ENCODE peak calls at places on chromosomes 7 and 10, in nine cellular contexts. One of them, this sample, is unnamed.

GRCh38 chr10:82683989-82684388 is 809.0 kb downstream of the NRG3 start:
- DNase-seq in NCI-H774: no peak
- DNase-seq in lower leg skin: no peak
- DNase-seq in esophagus muscularis mucosa: no peak
- DNase-seq in NCI-H446: no peak
- DNase-seq in mucosa of descending colon: no peak
- DNase-seq in stimulated activated CD8-positive, alpha-beta memory T cell treated with anti-CD3 and anti-CD28 coated beads, Interleukin-4, amount 100 ng/mL, for 4 hours: no peak
- DNase-seq in activated CD8-positive, alpha-beta memory T cell treated with anti-CD3 and anti-CD28 coated beads for 1 hour: no peak
- DNase-seq in body of pancreas: no peak
- DNase-seq in this sample: no peak

GRCh38 chr7:140061607-140061930 is 1.2 kb downstream of the PARP12 start:
- DNase-seq in NCI-H774: no peak
- DNase-seq in lower leg skin: no peak
- DNase-seq in esophagus muscularis mucosa: no peak
- DNase-seq in NCI-H446: no peak
- DNase-seq in mucosa of descending colon: no peak
- DNase-seq in stimulated activated CD8-positive, alpha-beta memory T cell treated with anti-CD3 and anti-CD28 coated beads, Interleukin-4, amount 100 ng/mL, for 4 hours: no peak
- DNase-seq in activated CD8-positive, alpha-beta memory T cell treated with anti-CD3 and anti-CD28 coated beads for 1 hour: no peak
- DNase-seq in body of pancreas: no peak
- DNase-seq in this sample: no peak

GRCh38 chr7:28378574-28379149 is 33.7 kb upstream of the CREB5 start:
- DNase-seq in NCI-H774: no peak
- DNase-seq in lower leg skin: no peak
- DNase-seq in esophagus muscularis mucosa: peak
- DNase-seq in NCI-H446: no peak
- DNase-seq in mucosa of descending colon: no peak
- DNase-seq in stimulated activated CD8-positive, alpha-beta memory T cell treated with anti-CD3 and anti-CD28 coated beads, Interleukin-4, amount 100 ng/mL, for 4 hours: no peak
- DNase-seq in activated CD8-positive, alpha-beta memory T cell treated with anti-CD3 and anti-CD28 coated beads for 1 hour: no peak
- DNase-seq in body of pancreas: no peak
- DNase-seq in this sample: no peak

GRCh38 chr7:3138992-3139391 is 95.3 kb upstream of the CARD11 start:
- DNase-seq in NCI-H774: no peak
- DNase-seq in lower leg skin: no peak
- DNase-seq in esophagus muscularis mucosa: no peak
- DNase-seq in NCI-H446: no peak
- DNase-seq in mucosa of descending colon: no peak
- DNase-seq in stimulated activated CD8-positive, alpha-beta memory T cell treated with anti-CD3 and anti-CD28 coated beads, Interleukin-4, amount 100 ng/mL, for 4 hours: no peak
- DNase-seq in activated CD8-positive, alpha-beta memory T cell treated with anti-CD3 and anti-CD28 coated beads for 1 hour: no peak
- DNase-seq in body of pancreas: peak
- DNase-seq in this sample: no peak

GRCh38 chr10:68327889-68328786 is 3.7 kb upstream of the HNRNPH3 start:
- DNase-seq in NCI-H774: peak
- DNase-seq in lower leg skin: peak
- DNase-seq in esophagus muscularis mucosa: no peak
- DNase-seq in NCI-H446: peak
- DNase-seq in mucosa of descending colon: no peak
- DNase-seq in stimulated activated CD8-positive, alpha-beta memory T cell treated with anti-CD3 and anti-CD28 coated beads, Interleukin-4, amount 100 ng/mL, for 4 hours: no peak
- DNase-seq in activated CD8-positive, alpha-beta memory T cell treated with anti-CD3 and anti-CD28 coated beads for 1 hour: no peak
- DNase-seq in body of pancreas: peak
- DNase-seq in this sample: no peak

GRCh38 chr10:7826971-7827370 is 8.7 kb downstream of the TAF3 start:
- DNase-seq in NCI-H774: no peak
- DNase-seq in lower leg skin: no peak
- DNase-seq in esophagus muscularis mucosa: peak
- DNase-seq in NCI-H446: no peak
- DNase-seq in mucosa of descending colon: no peak
- DNase-seq in stimulated activated CD8-positive, alpha-beta memory T cell treated with anti-CD3 and anti-CD28 coated beads, Interleukin-4, amount 100 ng/mL, for 4 hours: no peak
- DNase-seq in activated CD8-positive, alpha-beta memory T cell treated with anti-CD3 and anti-CD28 coated beads for 1 hour: no peak
- DNase-seq in body of pancreas: peak
- DNase-seq in this sample: no peak

GRCh38 chr7:120992272-120993010 is 3.9 kb downstream of the CPED1 start:
- DNase-seq in NCI-H774: no peak
- DNase-seq in lower leg skin: no peak
- DNase-seq in esophagus muscularis mucosa: no peak
- DNase-seq in NCI-H446: no peak
- DNase-seq in mucosa of descending colon: no peak
- DNase-seq in stimulated activated CD8-positive, alpha-beta memory T cell treated with anti-CD3 and anti-CD28 coated beads, Interleukin-4, amount 100 ng/mL, for 4 hours: no peak
- DNase-seq in activated CD8-positive, alpha-beta memory T cell treated with anti-CD3 and anti-CD28 coated beads for 1 hour: no peak
- DNase-seq in body of pancreas: no peak
- DNase-seq in this sample: no peak

GRCh38 chr10:18607503-18607902 is 43.9 kb downstream of the NSUN6 start:
- DNase-seq in NCI-H774: no peak
- DNase-seq in lower leg skin: peak
- DNase-seq in esophagus muscularis mucosa: no peak
- DNase-seq in NCI-H446: peak
- DNase-seq in mucosa of descending colon: no peak
- DNase-seq in stimulated activated CD8-positive, alpha-beta memory T cell treated with anti-CD3 and anti-CD28 coated beads, Interleukin-4, amount 100 ng/mL, for 4 hours: no peak
- DNase-seq in activated CD8-positive, alpha-beta memory T cell treated with anti-CD3 and anti-CD28 coated beads for 1 hour: no peak
- DNase-seq in body of pancreas: peak
- DNase-seq in this sample: peak

GRCh38 chr7:92835851-92836488 is 403 bp downstream of the CDK6 start:
- DNase-seq in NCI-H774: no peak
- DNase-seq in lower leg skin: no peak
- DNase-seq in esophagus muscularis mucosa: no peak
- DNase-seq in NCI-H446: no peak
- DNase-seq in mucosa of descending colon: peak
- DNase-seq in stimulated activated CD8-positive, alpha-beta memory T cell treated with anti-CD3 and anti-CD28 coated beads, Interleukin-4, amount 100 ng/mL, for 4 hours: peak
- DNase-seq in activated CD8-positive, alpha-beta memory T cell treated with anti-CD3 and anti-CD28 coated beads for 1 hour: peak
- DNase-seq in body of pancreas: peak
- DNase-seq in this sample: peak

GRCh38 chr7:49718755-49719154 is 54.7 kb upstream of the VWC2 start:
- DNase-seq in NCI-H774: no peak
- DNase-seq in lower leg skin: no peak
- DNase-seq in esophagus muscularis mucosa: no peak
- DNase-seq in NCI-H446: no peak
- DNase-seq in mucosa of descending colon: no peak
- DNase-seq in stimulated activated CD8-positive, alpha-beta memory T cell treated with anti-CD3 and anti-CD28 coated beads, Interleukin-4, amount 100 ng/mL, for 4 hours: no peak
- DNase-seq in activated CD8-positive, alpha-beta memory T cell treated with anti-CD3 and anti-CD28 coated beads for 1 hour: no peak
- DNase-seq in body of pancreas: no peak
- DNase-seq in this sample: no peak

GRCh38 chr7:44634839-44635591 is 28.6 kb downstream of the OGDH start:
- DNase-seq in NCI-H774: no peak
- DNase-seq in lower leg skin: no peak
- DNase-seq in esophagus muscularis mucosa: no peak
- DNase-seq in NCI-H446: no peak
- DNase-seq in mucosa of descending colon: peak
- DNase-seq in stimulated activated CD8-positive, alpha-beta memory T cell treated with anti-CD3 and anti-CD28 coated beads, Interleukin-4, amount 100 ng/mL, for 4 hours: no peak
- DNase-seq in activated CD8-positive, alpha-beta memory T cell treated with anti-CD3 and anti-CD28 coated beads for 1 hour: no peak
- DNase-seq in body of pancreas: no peak
- DNase-seq in this sample: no peak

GRCh38 chr7:13126347-13126746 is 438.9 kb downstream of the ARL4A start:
- DNase-seq in NCI-H774: no peak
- DNase-seq in lower leg skin: no peak
- DNase-seq in esophagus muscularis mucosa: no peak
- DNase-seq in NCI-H446: no peak
- DNase-seq in mucosa of descending colon: no peak
- DNase-seq in stimulated activated CD8-positive, alpha-beta memory T cell treated with anti-CD3 and anti-CD28 coated beads, Interleukin-4, amount 100 ng/mL, for 4 hours: no peak
- DNase-seq in activated CD8-positive, alpha-beta memory T cell treated with anti-CD3 and anti-CD28 coated beads for 1 hour: no peak
- DNase-seq in body of pancreas: no peak
- DNase-seq in this sample: no peak

GRCh38 chr7:100830396-100830795 is 3.1 kb upstream of the EPHB4 start:
- DNase-seq in NCI-H774: no peak
- DNase-seq in lower leg skin: no peak
- DNase-seq in esophagus muscularis mucosa: no peak
- DNase-seq in NCI-H446: no peak
- DNase-seq in mucosa of descending colon: no peak
- DNase-seq in stimulated activated CD8-positive, alpha-beta memory T cell treated with anti-CD3 and anti-CD28 coated beads, Interleukin-4, amount 100 ng/mL, for 4 hours: no peak
- DNase-seq in activated CD8-positive, alpha-beta memory T cell treated with anti-CD3 and anti-CD28 coated beads for 1 hour: no peak
- DNase-seq in body of pancreas: no peak
- DNase-seq in this sample: no peak

GRCh38 chr7:110877086-110877485 is 213.8 kb upstream of the LRRN3 start:
- DNase-seq in NCI-H774: no peak
- DNase-seq in lower leg skin: no peak
- DNase-seq in esophagus muscularis mucosa: no peak
- DNase-seq in NCI-H446: peak
- DNase-seq in mucosa of descending colon: no peak
- DNase-seq in stimulated activated CD8-positive, alpha-beta memory T cell treated with anti-CD3 and anti-CD28 coated beads, Interleukin-4, amount 100 ng/mL, for 4 hours: no peak
- DNase-seq in activated CD8-positive, alpha-beta memory T cell treated with anti-CD3 and anti-CD28 coated beads for 1 hour: no peak
- DNase-seq in body of pancreas: peak
- DNase-seq in this sample: no peak

GRCh38 chr7:153530441-153530840 is 521.8 kb upstream of the DPP6 start:
- DNase-seq in NCI-H774: no peak
- DNase-seq in lower leg skin: no peak
- DNase-seq in esophagus muscularis mucosa: peak
- DNase-seq in NCI-H446: no peak
- DNase-seq in mucosa of descending colon: no peak
- DNase-seq in stimulated activated CD8-positive, alpha-beta memory T cell treated with anti-CD3 and anti-CD28 coated beads, Interleukin-4, amount 100 ng/mL, for 4 hours: no peak
- DNase-seq in activated CD8-positive, alpha-beta memory T cell treated with anti-CD3 and anti-CD28 coated beads for 1 hour: no peak
- DNase-seq in body of pancreas: no peak
- DNase-seq in this sample: no peak

GRCh38 chr7:149872419-149873073 is 1.2 kb upstream of the ATP6V0E2 start:
- DNase-seq in NCI-H774: peak
- DNase-seq in lower leg skin: peak
- DNase-seq in esophagus muscularis mucosa: peak
- DNase-seq in NCI-H446: peak
- DNase-seq in mucosa of descending colon: peak
- DNase-seq in stimulated activated CD8-positive, alpha-beta memory T cell treated with anti-CD3 and anti-CD28 coated beads, Interleukin-4, amount 100 ng/mL, for 4 hours: no peak
- DNase-seq in activated CD8-positive, alpha-beta memory T cell treated with anti-CD3 and anti-CD28 coated beads for 1 hour: no peak
- DNase-seq in body of pancreas: peak
- DNase-seq in this sample: peak

GRCh38 chr7:69603937-69604494 is 5.7 kb downstream of the AUTS2 start:
- DNase-seq in NCI-H774: no peak
- DNase-seq in lower leg skin: no peak
- DNase-seq in esophagus muscularis mucosa: no peak
- DNase-seq in NCI-H446: no peak
- DNase-seq in mucosa of descending colon: no peak
- DNase-seq in stimulated activated CD8-positive, alpha-beta memory T cell treated with anti-CD3 and anti-CD28 coated beads, Interleukin-4, amount 100 ng/mL, for 4 hours: no peak
- DNase-seq in activated CD8-positive, alpha-beta memory T cell treated with anti-CD3 and anti-CD28 coated beads for 1 hour: no peak
- DNase-seq in body of pancreas: no peak
- DNase-seq in this sample: no peak

GRCh38 chr7:126524967-126525366 is 727.8 kb downstream of the GRM8 start:
- DNase-seq in NCI-H774: no peak
- DNase-seq in lower leg skin: no peak
- DNase-seq in esophagus muscularis mucosa: no peak
- DNase-seq in NCI-H446: no peak
- DNase-seq in mucosa of descending colon: no peak
- DNase-seq in stimulated activated CD8-positive, alpha-beta memory T cell treated with anti-CD3 and anti-CD28 coated beads, Interleukin-4, amount 100 ng/mL, for 4 hours: no peak
- DNase-seq in activated CD8-positive, alpha-beta memory T cell treated with anti-CD3 and anti-CD28 coated beads for 1 hour: no peak
- DNase-seq in body of pancreas: no peak
- DNase-seq in this sample: no peak

GRCh38 chr10:78438094-78438906 is 404.6 kb downstream of the RPS24 start:
- DNase-seq in NCI-H774: no peak
- DNase-seq in lower leg skin: no peak
- DNase-seq in esophagus muscularis mucosa: no peak
- DNase-seq in NCI-H446: no peak
- DNase-seq in mucosa of descending colon: no peak
- DNase-seq in stimulated activated CD8-positive, alpha-beta memory T cell treated with anti-CD3 and anti-CD28 coated beads, Interleukin-4, amount 100 ng/mL, for 4 hours: no peak
- DNase-seq in activated CD8-positive, alpha-beta memory T cell treated with anti-CD3 and anti-CD28 coated beads for 1 hour: no peak
- DNase-seq in body of pancreas: no peak
- DNase-seq in this sample: no peak

GRCh38 chr10:123017421-123018165 is 8.8 kb downstream of the ACADSB start:
- DNase-seq in NCI-H774: no peak
- DNase-seq in lower leg skin: peak
- DNase-seq in esophagus muscularis mucosa: no peak
- DNase-seq in NCI-H446: no peak
- DNase-seq in mucosa of descending colon: no peak
- DNase-seq in stimulated activated CD8-positive, alpha-beta memory T cell treated with anti-CD3 and anti-CD28 coated beads, Interleukin-4, amount 100 ng/mL, for 4 hours: no peak
- DNase-seq in activated CD8-positive, alpha-beta memory T cell treated with anti-CD3 and anti-CD28 coated beads for 1 hour: no peak
- DNase-seq in body of pancreas: no peak
- DNase-seq in this sample: no peak

GRCh38 chr10:10914129-10914528 is 103.5 kb upstream of the CELF2 start:
- DNase-seq in NCI-H774: no peak
- DNase-seq in lower leg skin: no peak
- DNase-seq in esophagus muscularis mucosa: no peak
- DNase-seq in NCI-H446: no peak
- DNase-seq in mucosa of descending colon: no peak
- DNase-seq in stimulated activated CD8-positive, alpha-beta memory T cell treated with anti-CD3 and anti-CD28 coated beads, Interleukin-4, amount 100 ng/mL, for 4 hours: no peak
- DNase-seq in activated CD8-positive, alpha-beta memory T cell treated with anti-CD3 and anti-CD28 coated beads for 1 hour: no peak
- DNase-seq in body of pancreas: no peak
- DNase-seq in this sample: no peak

GRCh38 chr7:157501576-157501975 is 164.8 kb downstream of the DNAJB6 start:
- DNase-seq in NCI-H774: no peak
- DNase-seq in lower leg skin: no peak
- DNase-seq in esophagus muscularis mucosa: no peak
- DNase-seq in NCI-H446: no peak
- DNase-seq in mucosa of descending colon: no peak
- DNase-seq in stimulated activated CD8-positive, alpha-beta memory T cell treated with anti-CD3 and anti-CD28 coated beads, Interleukin-4, amount 100 ng/mL, for 4 hours: no peak
- DNase-seq in activated CD8-positive, alpha-beta memory T cell treated with anti-CD3 and anti-CD28 coated beads for 1 hour: no peak
- DNase-seq in body of pancreas: no peak
- DNase-seq in this sample: no peak

GRCh38 chr7:131753620-131754222 is 197.3 kb upstream of the PODXL start:
- DNase-seq in NCI-H774: no peak
- DNase-seq in lower leg skin: no peak
- DNase-seq in esophagus muscularis mucosa: no peak
- DNase-seq in NCI-H446: no peak
- DNase-seq in mucosa of descending colon: no peak
- DNase-seq in stimulated activated CD8-positive, alpha-beta memory T cell treated with anti-CD3 and anti-CD28 coated beads, Interleukin-4, amount 100 ng/mL, for 4 hours: no peak
- DNase-seq in activated CD8-positive, alpha-beta memory T cell treated with anti-CD3 and anti-CD28 coated beads for 1 hour: no peak
- DNase-seq in body of pancreas: no peak
- DNase-seq in this sample: peak

GRCh38 chr7:34061175-34061574 is 155.8 kb downstream of the BMPER start:
- DNase-seq in NCI-H774: no peak
- DNase-seq in lower leg skin: no peak
- DNase-seq in esophagus muscularis mucosa: no peak
- DNase-seq in NCI-H446: no peak
- DNase-seq in mucosa of descending colon: no peak
- DNase-seq in stimulated activated CD8-positive, alpha-beta memory T cell treated with anti-CD3 and anti-CD28 coated beads, Interleukin-4, amount 100 ng/mL, for 4 hours: no peak
- DNase-seq in activated CD8-positive, alpha-beta memory T cell treated with anti-CD3 and anti-CD28 coated beads for 1 hour: no peak
- DNase-seq in body of pancreas: no peak
- DNase-seq in this sample: no peak

GRCh38 chr10:68135362-68135761 is 26.1 kb downstream of the MYPN start:
- DNase-seq in NCI-H774: no peak
- DNase-seq in lower leg skin: no peak
- DNase-seq in esophagus muscularis mucosa: no peak
- DNase-seq in NCI-H446: no peak
- DNase-seq in mucosa of descending colon: no peak
- DNase-seq in stimulated activated CD8-positive, alpha-beta memory T cell treated with anti-CD3 and anti-CD28 coated beads, Interleukin-4, amount 100 ng/mL, for 4 hours: no peak
- DNase-seq in activated CD8-positive, alpha-beta memory T cell treated with anti-CD3 and anti-CD28 coated beads for 1 hour: no peak
- DNase-seq in body of pancreas: no peak
- DNase-seq in this sample: no peak

GRCh38 chr10:103493911-103494877 is 689 bp downstream of the NEURL1 start:
- DNase-seq in NCI-H774: no peak
- DNase-seq in lower leg skin: no peak
- DNase-seq in esophagus muscularis mucosa: no peak
- DNase-seq in NCI-H446: no peak
- DNase-seq in mucosa of descending colon: no peak
- DNase-seq in stimulated activated CD8-positive, alpha-beta memory T cell treated with anti-CD3 and anti-CD28 coated beads, Interleukin-4, amount 100 ng/mL, for 4 hours: no peak
- DNase-seq in activated CD8-positive, alpha-beta memory T cell treated with anti-CD3 and anti-CD28 coated beads for 1 hour: peak
- DNase-seq in body of pancreas: peak
- DNase-seq in this sample: no peak

GRCh38 chr7:99562832-99563231 is 4.4 kb downstream of the ZNF655 start:
- DNase-seq in NCI-H774: no peak
- DNase-seq in lower leg skin: peak
- DNase-seq in esophagus muscularis mucosa: no peak
- DNase-seq in NCI-H446: no peak
- DNase-seq in mucosa of descending colon: no peak
- DNase-seq in stimulated activated CD8-positive, alpha-beta memory T cell treated with anti-CD3 and anti-CD28 coated beads, Interleukin-4, amount 100 ng/mL, for 4 hours: no peak
- DNase-seq in activated CD8-positive, alpha-beta memory T cell treated with anti-CD3 and anti-CD28 coated beads for 1 hour: no peak
- DNase-seq in body of pancreas: no peak
- DNase-seq in this sample: peak

GRCh38 chr7:74454059-74454947 is 597 bp downstream of the GTF2IRD1 start:
- DNase-seq in NCI-H774: no peak
- DNase-seq in lower leg skin: no peak
- DNase-seq in esophagus muscularis mucosa: no peak
- DNase-seq in NCI-H446: no peak
- DNase-seq in mucosa of descending colon: peak
- DNase-seq in stimulated activated CD8-positive, alpha-beta memory T cell treated with anti-CD3 and anti-CD28 coated beads, Interleukin-4, amount 100 ng/mL, for 4 hours: no peak
- DNase-seq in activated CD8-positive, alpha-beta memory T cell treated with anti-CD3 and anti-CD28 coated beads for 1 hour: no peak
- DNase-seq in body of pancreas: peak
- DNase-seq in this sample: no peak

GRCh38 chr10:109958059-109958458 is 34.7 kb upstream of the XPNPEP1 start:
- DNase-seq in NCI-H774: no peak
- DNase-seq in lower leg skin: no peak
- DNase-seq in esophagus muscularis mucosa: no peak
- DNase-seq in NCI-H446: no peak
- DNase-seq in mucosa of descending colon: no peak
- DNase-seq in stimulated activated CD8-positive, alpha-beta memory T cell treated with anti-CD3 and anti-CD28 coated beads, Interleukin-4, amount 100 ng/mL, for 4 hours: no peak
- DNase-seq in activated CD8-positive, alpha-beta memory T cell treated with anti-CD3 and anti-CD28 coated beads for 1 hour: no peak
- DNase-seq in body of pancreas: peak
- DNase-seq in this sample: no peak

GRCh38 chr7:153408360-153409335 is 643.5 kb upstream of the DPP6 start:
- DNase-seq in NCI-H774: no peak
- DNase-seq in lower leg skin: no peak
- DNase-seq in esophagus muscularis mucosa: no peak
- DNase-seq in NCI-H446: no peak
- DNase-seq in mucosa of descending colon: no peak
- DNase-seq in stimulated activated CD8-positive, alpha-beta memory T cell treated with anti-CD3 and anti-CD28 coated beads, Interleukin-4, amount 100 ng/mL, for 4 hours: no peak
- DNase-seq in activated CD8-positive, alpha-beta memory T cell treated with anti-CD3 and anti-CD28 coated beads for 1 hour: no peak
- DNase-seq in body of pancreas: no peak
- DNase-seq in this sample: no peak

This sample was measured in Calu3.